ENCODE peak calls at places on chromosomes 7 and 10, in eight cellular contexts. R is HCT116; M is CD8-positive, alpha-beta T cell; T is NB4; J is sciatic nerve; P is activated naive CD4-positive, alpha-beta T cell treated with anti-CD3 and anti-CD28 coated beads, Interleukin-2, amount 50 U/mL, for 72 hours; U is bronchial epithelial cell; D is endothelial cell. Q is an unnamed sample.

GRCh38 chr10:75011221-75011620 is 100.2 kb upstream of the SAMD8 start:
- DNase-seq in M (no peak), U (no peak), D (no peak), T (no peak), R (no peak), J (no peak), P (no peak), Q (no peak)

GRCh38 chr10:123967626-123968243 is 76.1 kb upstream of the CPXM2 start:
- DNase-seq in D (peak; percentile 93), R (peak; percentile 49), T (peak; percentile 63), J (peak; percentile 89), M (no peak), P (peak; percentile 77), U (peak; percentile 35), Q (peak; percentile 3)

GRCh38 chr10:74888947-74889661 is 62.7 kb downstream of the KAT6B start:
- DNase-seq in P (no peak), R (peak; percentile 3), J (no peak), D (no peak), T (peak; percentile 16), M (no peak), U (no peak), Q (no peak)

GRCh38 chr7:127884066-127884559 is 147.1 kb downstream of the LRRC4 start:
- DNase-seq in J (no peak), P (no peak), T (no peak), D (no peak), U (no peak), R (no peak), M (no peak), Q (no peak)

GRCh38 chr7:24050991-24051529 is 232.9 kb upstream of the NPY start:
- DNase-seq in P (no peak), U (no peak), M (no peak), R (no peak), J (no peak), D (no peak), T (no peak), Q (no peak)

GRCh38 chr7:108239501-108240225 is 109.5 kb upstream of the LAMB4 start:
- DNase-seq in M (no peak), J (no peak), D (no peak), R (no peak), T (no peak), U (no peak), P (no peak), Q (no peak)

GRCh38 chr7:128121731-128122576 is 90.7 kb upstream of the LRRC4 start:
- DNase-seq in T (peak; percentile 99), J (no peak), R (no peak), M (no peak), P (no peak), U (no peak), D (no peak), Q (no peak)

GRCh38 chr7:68805159-68805558 is 793.1 kb upstream of the AUTS2 start:
- DNase-seq in P (no peak), J (no peak), D (no peak), T (no peak), R (no peak), U (no peak), M (no peak), Q (no peak)

GRCh38 chr7:5692112-5692844 is 89.2 kb downstream of the RNF216 start:
- DNase-seq in D (no peak), P (no peak), T (peak; percentile 55), U (peak; percentile 98), R (no peak), M (no peak), J (peak; percentile 84), Q (no peak)

GRCh38 chr10:63614371-63614891 is 93.2 kb downstream of the REEP3 start:
- DNase-seq in R (no peak), D (no peak), M (no peak), J (no peak), U (no peak), T (no peak), P (no peak), Q (no peak)

GRCh38 chr7:144127714-144128334 is 4.8 kb downstream of the OR2A14 start:
- DNase-seq in R (peak; percentile 85), J (peak; percentile 93), T (peak; percentile 83), D (peak; percentile 94), U (peak; percentile 73), M (peak; percentile 82), P (peak; percentile 94), Q (peak; percentile 76)

GRCh38 chr7:143936087-143937009 is 1.3 kb downstream of the OR2F2 start:
- DNase-seq in P (no peak), J (no peak), D (no peak), U (no peak), R (no peak), T (no peak), M (no peak), Q (no peak)

GRCh38 chr10:128054163-128054970 is 71.9 kb downstream of the MKI67 start:
- DNase-seq in U (no peak), T (no peak), J (peak; percentile 38), P (no peak), R (no peak), M (no peak), D (no peak), Q (no peak)

GRCh38 chr10:61902448-61903183 is 1.1 kb downstream of the ARID5B start:
- DNase-seq in P (peak; percentile 44), D (peak; percentile 16), J (peak; percentile 75), T (peak; percentile 80), R (peak; percentile 51), U (peak; percentile 90), M (peak; percentile 47), Q (peak; percentile 89)

GRCh38 chr10:70560511-70560931 is 42.0 kb downstream of the PRF1 start:
- DNase-seq in J (peak; percentile 48), T (no peak), U (no peak), M (no peak), D (no peak), P (no peak), R (no peak), Q (no peak)

GRCh38 chr7:1224093-1224702 is 8.5 kb upstream of the UNCX start:
- DNase-seq in T (no peak), D (no peak), U (no peak), R (no peak), M (no peak), J (no peak), P (no peak), Q (no peak)

GRCh38 chr10:129605986-129606518 is 139.0 kb downstream of the MGMT start:
- DNase-seq in M (no peak), R (no peak), U (no peak), J (no peak), D (no peak), T (no peak), P (no peak), Q (no peak)

GRCh38 chr7:148915211-148915610 is 31.1 kb upstream of the EZH2 start:
- DNase-seq in P (peak; percentile 37), J (no peak), T (no peak), M (no peak), U (no peak), D (no peak), R (no peak), Q (no peak)

GRCh38 chr7:137343483-137343841 is at the start of gene PTN:
- DNase-seq in R (no peak), U (peak; percentile 43), T (no peak), P (no peak), J (no peak), M (no peak), D (peak; percentile 35), Q (no peak)

GRCh38 chr7:5248201-5248885 is 34.4 kb upstream of the SLC29A4 start:
- DNase-seq in P (no peak), T (no peak), D (no peak), J (peak; percentile 83), U (no peak), M (no peak), R (no peak), Q (no peak)

GRCh38 chr10:30368065-30368718 is 19.1 kb upstream of the MTPAP start:
- DNase-seq in D (no peak), R (no peak), T (no peak), U (peak; percentile 42), P (no peak), M (no peak), J (peak; percentile 73), Q (no peak)

GRCh38 chr10:29412452-29413004 is 123.7 kb downstream of the LYZL1 start:
- DNase-seq in M (no peak), T (peak; percentile 38), P (no peak), U (no peak), D (no peak), R (no peak), J (no peak), Q (no peak)

GRCh38 chr10:121965996-121966395 is 9.0 kb downstream of the NSMCE4A start:
- DNase-seq in D (no peak), U (no peak), J (no peak), R (no peak), T (no peak), P (no peak), M (no peak), Q (no peak)

GRCh38 chr10:113221756-113222168 is 271.7 kb downstream of the TCF7L2 start:
- DNase-seq in U (peak; percentile 18), J (no peak), M (no peak), R (peak; percentile 56), P (no peak), T (no peak), D (no peak), Q (no peak)

GRCh38 chr10:117541909-117542705 is 439 bp upstream of the EMX2 start:
- DNase-seq in T (no peak), J (no peak), P (no peak), R (no peak), D (peak; percentile 74), M (no peak), U (peak; percentile 10), Q (no peak)

GRCh38 chr7:151824285-151824950 is 52.5 kb downstream of the PRKAG2 start:
- DNase-seq in J (no peak), P (no peak), R (no peak), T (no peak), U (no peak), M (no peak), D (no peak), Q (no peak)

GRCh38 chr10:86023931-86024554 is 342.6 kb downstream of the GRID1 start:
- DNase-seq in D (no peak), P (no peak), T (no peak), M (no peak), J (no peak), U (no peak), R (no peak), Q (no peak)

GRCh38 chr10:124354411-124355382 is 64.0 kb downstream of the OAT start:
- DNase-seq in T (peak; percentile 92), U (peak; percentile 34), D (no peak), J (peak; percentile 82), R (peak; percentile 59), P (peak; percentile 42), M (peak; percentile 7), Q (peak; percentile 7)

GRCh38 chr10:117431160-117431559 is 55.9 kb upstream of the PDZD8 start:
- DNase-seq in T (peak; percentile 50), U (peak; percentile 48), J (no peak), P (no peak), D (no peak), M (no peak), R (peak; percentile 28), Q (no peak)

GRCh38 chr10:88755753-88756152 is 4.1 kb upstream of the LIPN start:
- DNase-seq in U (no peak), R (no peak), M (no peak), D (no peak), J (no peak), P (peak; percentile 6), T (no peak), Q (no peak)

GRCh38 chr7:4606776-4607175 is 75.3 kb upstream of the FOXK1 start:
- DNase-seq in M (no peak), P (no peak), D (no peak), T (no peak), J (no peak), R (no peak), U (no peak), Q (no peak)

GRCh38 chr10:62224606-62225005 is 44.0 kb downstream of the RTKN2 start:
- DNase-seq in J (no peak), M (no peak), R (no peak), T (no peak), U (peak; percentile 62), D (no peak), P (no peak), Q (no peak)

GRCh38 chr7:4747013-4747412 is 28.4 kb upstream of the AP5Z1 start:
- DNase-seq in M (no peak), R (no peak), T (no peak), P (no peak), D (no peak), U (no peak), J (no peak), Q (no peak)

Q was measured in CD4-positive, alpha-beta memory T cell.